ENCODE peak calls at places on chromosomes 6 and 20, in nine cellular contexts. H is A549, E is HL-60, O is AG04450, B is colonic mucosa, J is OCI-LY7, T is kidney, N is stomach, P is RWPE1. U is an unnamed sample.
A peak's percentile ranks its signal among the peaks of the same experiment; 100 is the strongest.

GRCh38 chr6:157951828-157952227 is 29.8 kb upstream of the SYNJ2 start:
- DNase-seq in H (no peak), E (no peak), O (no peak), B (peak; percentile 78), J (no peak), T (no peak), N (no peak), P (no peak), U (no peak)

GRCh38 chr6:117615981-117616961 is 14.0 kb upstream of the GOPC start:
- DNase-seq in H (no peak), E (no peak), O (no peak), B (no peak), J (no peak), T (no peak), N (no peak), P (no peak), U (no peak)

GRCh38 chr6:10411915-10412164 is 3.0 kb downstream of the TFAP2A start:
- DNase-seq in H (no peak), E (no peak), O (no peak), B (peak; percentile 32), J (no peak), T (no peak), N (no peak), P (no peak), U (no peak)

GRCh38 chr6:77092971-77093370 is 370.3 kb downstream of the HTR1B start:
- DNase-seq in H (no peak), E (no peak), O (peak; percentile 10), B (no peak), J (no peak), T (no peak), N (no peak), P (no peak), U (no peak)

GRCh38 chr6:106084106-106084963 is 1.8 kb upstream of the PRDM1 start:
- DNase-seq in H (peak; percentile 92), E (peak; percentile 87), O (peak; percentile 78), B (peak; percentile 46), J (peak; percentile 91), T (no peak), N (no peak), P (no peak), U (no peak)

GRCh38 chr6:17001188-17001587 is 100.7 kb upstream of the STMND1 start:
- DNase-seq in H (no peak), E (no peak), O (no peak), B (no peak), J (no peak), T (no peak), N (no peak), P (no peak), U (no peak)

GRCh38 chr6:131255911-131256310 is 120.6 kb downstream of the AKAP7 start:
- DNase-seq in H (no peak), E (no peak), O (no peak), B (no peak), J (no peak), T (no peak), N (no peak), P (no peak), U (no peak)

GRCh38 chr20:17036546-17036945 is 190.3 kb upstream of the PCSK2 start:
- DNase-seq in H (no peak), E (no peak), O (no peak), B (no peak), J (no peak), T (no peak), N (no peak), P (no peak), U (no peak)

GRCh38 chr6:155586036-155586557 is 130.5 kb upstream of the NOX3 start:
- DNase-seq in H (no peak), E (no peak), O (no peak), B (no peak), J (peak; percentile 17), T (no peak), N (no peak), P (no peak), U (no peak)

GRCh38 chr6:155582016-155582991 is 126.7 kb upstream of the NOX3 start:
- DNase-seq in H (no peak), E (no peak), O (no peak), B (peak; percentile 37), J (no peak), T (no peak), N (no peak), P (no peak), U (no peak)

GRCh38 chr6:155583997-155584396 is 128.4 kb upstream of the NOX3 start:
- DNase-seq in H (no peak), E (no peak), O (no peak), B (no peak), J (no peak), T (no peak), N (no peak), P (no peak), U (no peak)

DNA sequence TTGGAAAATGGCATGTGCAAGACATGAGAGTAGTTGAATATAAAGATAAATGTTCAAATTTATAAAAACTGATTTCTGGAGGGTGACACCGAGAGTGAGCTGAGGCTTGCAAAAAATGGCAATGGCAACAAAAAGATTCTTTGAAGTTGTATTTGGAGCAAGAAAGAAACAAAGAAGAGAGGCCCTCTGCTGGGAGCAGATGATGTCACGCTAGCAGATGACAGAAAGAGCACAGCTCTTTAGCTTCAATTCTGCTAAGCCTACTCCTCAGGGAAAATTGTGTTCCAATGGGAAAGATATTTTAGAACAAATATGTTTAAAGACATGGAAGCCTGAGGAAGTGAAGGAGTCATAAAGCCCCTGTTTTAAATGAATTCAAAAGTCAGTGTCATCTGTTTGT is 125.3 kb upstream of the NOX3 start:
- DNase-seq in H (no peak), E (no peak), O (no peak), B (no peak), J (peak; percentile 25), T (no peak), N (no peak), P (no peak), U (no peak)
- TF ChIP-seq CTCF in H (no peak), E (no peak), O (peak; percentile 18), B (no peak), J (peak; percentile 64), T (no peak), N (no peak), P (no peak), U (no peak)

DNA sequence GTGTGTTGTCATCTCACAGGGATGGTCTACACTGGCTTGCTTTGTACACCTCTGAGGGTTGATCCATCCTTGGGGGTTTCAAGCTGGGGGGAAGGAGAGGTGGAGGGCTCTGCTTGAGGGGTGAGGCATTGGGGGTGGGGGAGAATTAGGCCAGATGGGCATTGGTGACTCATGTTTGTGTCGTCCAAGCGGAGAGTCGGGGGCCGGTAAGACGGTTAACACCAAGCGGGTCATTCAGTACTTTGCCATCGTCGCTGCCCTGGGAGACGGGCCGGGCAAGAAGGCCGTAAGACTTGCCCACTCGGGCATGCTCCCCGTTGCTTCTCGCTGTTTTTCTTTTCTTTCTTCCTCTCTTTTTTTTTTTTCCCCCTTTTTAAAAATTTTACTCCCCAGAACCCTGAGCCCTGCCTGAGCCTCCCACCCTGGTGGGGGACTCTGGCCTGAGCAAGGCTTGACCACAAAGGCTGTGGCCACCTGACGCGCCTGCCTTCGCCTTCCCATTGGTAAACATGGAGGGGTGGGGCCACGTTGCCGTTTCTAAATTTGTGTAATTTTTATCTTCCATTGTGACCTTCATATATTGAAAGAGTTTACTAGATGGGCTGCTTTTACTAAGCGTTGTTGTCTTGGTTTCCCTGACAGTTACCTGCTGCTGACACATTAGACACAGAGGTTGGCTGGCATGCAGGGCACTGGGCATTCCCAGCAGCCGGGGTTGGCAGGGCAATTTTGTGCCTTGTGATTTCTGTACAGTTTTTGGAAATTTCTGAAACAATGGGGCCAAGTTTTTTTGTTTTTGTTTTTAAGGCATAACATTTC is 26.8 kb downstream of the MYH7B start:
- DNase-seq in H (no peak), E (no peak), O (no peak), B (no peak), J (no peak), T (peak; percentile 62), N (no peak), P (no peak), U (no peak)
- H3K27ac ChIP-seq in H (no peak overlapping the region), E (no peak overlapping the region), O (no peak overlapping the region), B (no peak overlapping the region), J (no peak overlapping the region), T (no peak overlapping the region), N (no peak overlapping the region), P (no peak overlapping the region), U (no peak overlapping the region)

GRCh38 chr6:165232277-165232654 is 77.1 kb downstream of the C6orf118 start:
- DNase-seq in H (no peak), E (no peak), O (no peak), B (no peak), J (no peak), T (no peak), N (no peak), P (no peak), U (no peak)

GRCh38 chr6:165231177-165231576 is 78.2 kb downstream of the C6orf118 start:
- DNase-seq in H (no peak), E (no peak), O (no peak), B (no peak), J (no peak), T (no peak), N (no peak), P (no peak), U (no peak)

GRCh38 chr6:165227644-165228329 is 81.6 kb downstream of the C6orf118 start:
- DNase-seq in H (no peak), E (no peak), O (no peak), B (no peak), J (no peak), T (no peak), N (no peak), P (no peak), U (no peak)

GRCh38 chr6:165231581-165232276 is 77.7 kb downstream of the C6orf118 start:
- DNase-seq in H (peak; percentile 39), E (peak; percentile 1), O (no peak), B (no peak), J (peak; percentile 3), T (no peak), N (no peak), P (peak; percentile 29), U (no peak)

GRCh38 chr6:165229216-165229615 is 80.2 kb downstream of the C6orf118 start:
- DNase-seq in H (peak; percentile 11), E (no peak), O (no peak), B (no peak), J (no peak), T (no peak), N (no peak), P (no peak), U (no peak)
- TF ChIP-seq CTCF in H (no peak), E (no peak), O (no peak), B (no peak), J (no peak), T (no peak), N (no peak), P (no peak), U (no peak)

DNA sequence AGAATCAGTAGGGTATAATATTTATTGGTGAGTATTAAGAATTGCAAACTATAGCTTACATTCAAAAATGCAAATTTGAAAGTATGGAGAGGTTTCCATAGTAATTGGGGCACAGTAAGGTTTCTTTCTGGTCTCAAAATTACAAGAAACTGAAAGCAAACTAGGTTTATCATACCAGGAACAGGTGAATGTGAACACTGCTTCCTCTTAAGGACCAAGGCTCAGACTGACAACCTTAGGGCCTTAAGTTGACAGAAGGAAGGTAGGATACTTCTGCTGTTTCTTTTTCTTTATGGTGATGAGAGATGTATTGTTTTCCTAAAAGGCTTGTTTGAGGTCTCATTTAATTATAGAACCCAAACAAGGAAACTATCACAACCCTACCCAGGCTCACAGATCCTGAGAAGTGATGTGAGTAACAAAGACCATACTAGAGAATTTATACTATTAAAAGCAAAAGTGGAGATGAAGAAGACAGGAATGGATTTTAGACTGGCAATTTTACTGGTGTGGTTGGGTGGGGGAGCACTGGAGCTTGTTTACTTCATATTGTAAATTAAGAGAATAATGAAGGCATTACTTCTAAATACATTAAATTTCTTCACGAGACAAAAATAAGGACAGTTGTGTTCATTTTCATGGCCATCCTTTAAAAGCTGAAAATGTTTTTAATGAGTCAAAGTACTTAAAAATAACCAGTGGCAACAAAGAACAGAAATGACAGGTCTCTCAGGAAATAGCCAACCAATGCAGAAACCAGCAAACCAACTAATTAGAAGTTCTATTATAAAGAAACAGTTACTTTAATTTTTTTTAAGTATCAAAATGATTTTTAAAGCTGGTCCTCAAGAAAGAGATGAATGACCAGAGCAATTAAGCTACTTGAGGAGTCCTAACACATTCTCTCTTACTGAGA is 21.3 kb downstream of the STAU1 start:
- DNase-seq in H (no peak), E (no peak), O (no peak), B (no peak), J (no peak), T (no peak), N (no peak), P (no peak), U (no peak)
- H3K27ac ChIP-seq in H (no peak overlapping the region), E (no peak overlapping the region), O (no peak overlapping the region), B (peak overlapping the region; percentile 1), J (no peak overlapping the region), T (no peak overlapping the region), N (no peak overlapping the region), P (no peak overlapping the region), U (peak overlapping the region; percentile 64)

U was measured in ascending aorta.